ENCODE peak calls at places on chromosomes 6 and 20, in six cellular contexts. A is NCI-H345; W is central memory CD4-positive, alpha-beta T cell; X is M059J; T is CD8-positive, alpha-beta memory T cell; K is HFFc6. Y is an unnamed sample.

GRCh38 chr20:17849901-17850673 is 118.5 kb downstream of the SNX5 start:
- DNase-seq in A (no peak), W (no peak), X (peak), T (no peak), K (peak), Y (no peak)

GRCh38 chr6:170122676-170123075 is 168.2 kb downstream of the DLL1 start:
- DNase-seq in A (no peak), W (no peak), X (no peak), T (no peak), K (no peak), Y (no peak)

GRCh38 chr6:37382954-37383353 is 29.2 kb downstream of the RNF8 start:
- DNase-seq in A (no peak), W (no peak), X (no peak), T (no peak), K (no peak), Y (no peak)

GRCh38 chr20:14882846-14883245 is 545.4 kb upstream of the FLRT3 start:
- DNase-seq in A (no peak), W (no peak), X (no peak), T (no peak), K (no peak), Y (no peak)

GRCh38 chr20:4820833-4821518 is 99.3 kb downstream of the PRND start:
- DNase-seq in A (no peak), W (no peak), X (peak), T (no peak), K (peak), Y (no peak)

GRCh38 chr6:139308936-139309603 is 17.3 kb upstream of the TXLNB start:
- DNase-seq in A (no peak), W (no peak), X (peak), T (no peak), K (peak), Y (no peak)

GRCh38 chr6:47701374-47701773 is 3.0 kb downstream of the ADGRF4 start:
- DNase-seq in A (no peak), W (no peak), X (peak), T (no peak), K (no peak), Y (no peak)

GRCh38 chr20:50283370-50283769 is 92.7 kb downstream of the CEBPB start:
- DNase-seq in A (no peak), W (no peak), X (no peak), T (no peak), K (no peak), Y (no peak)

GRCh38 chr6:33983109-33983475 is 162.8 kb downstream of the GRM4 start:
- DNase-seq in A (no peak), W (no peak), X (peak), T (no peak), K (no peak), Y (no peak)

GRCh38 chr6:20180935-20181334 is 31.3 kb downstream of the MBOAT1 start:
- DNase-seq in A (no peak), W (no peak), X (peak), T (no peak), K (no peak), Y (no peak)

GRCh38 chr6:22612241-22612640 is 42.9 kb downstream of the HDGFL1 start:
- DNase-seq in A (no peak), W (no peak), X (no peak), T (no peak), K (no peak), Y (no peak)

GRCh38 chr6:1381397-1382330 is 7.7 kb upstream of the FOXF2 start:
- DNase-seq in A (no peak), W (peak), X (peak), T (peak), K (no peak), Y (peak)

GRCh38 chr6:103080497-103080896 is 1687.0 kb downstream of the GRIK2 start:
- DNase-seq in A (no peak), W (no peak), X (no peak), T (no peak), K (no peak), Y (no peak)

GRCh38 chr20:60008130-60008808 is 50.0 kb downstream of the CDH26 start:
- DNase-seq in A (no peak), W (no peak), X (no peak), T (no peak), K (no peak), Y (no peak)

GRCh38 chr6:24419526-24419925 is 16.8 kb downstream of the MRS2 start:
- DNase-seq in A (no peak), W (no peak), X (peak), T (no peak), K (no peak), Y (no peak)

GRCh38 chr6:155100591-155100990 is 105.5 kb downstream of the TIAM2 start:
- DNase-seq in A (no peak), W (no peak), X (no peak), T (no peak), K (no peak), Y (no peak)

GRCh38 chr6:30542404-30542725 is 13.9 kb downstream of the GNL1 start:
- DNase-seq in A (no peak), W (peak), X (no peak), T (no peak), K (no peak), Y (peak)

GRCh38 chr6:152821525-152821924 is 70.9 kb downstream of the VIP start:
- DNase-seq in A (no peak), W (no peak), X (peak), T (no peak), K (no peak), Y (no peak)

GRCh38 chr6:37354526-37355384 is 972 bp downstream of the RNF8 start:
- DNase-seq in A (peak), W (no peak), X (peak), T (no peak), K (no peak), Y (peak)

GRCh38 chr6:118558811-118559217 is 10.7 kb downstream of the PLN start:
- DNase-seq in A (no peak), W (peak), X (no peak), T (no peak), K (no peak), Y (peak)

GRCh38 chr6:158383542-158383941 is 71.3 kb downstream of the TULP4 start:
- DNase-seq in A (no peak), W (no peak), X (peak), T (no peak), K (no peak), Y (no peak)

GRCh38 chr20:50879649-50880550 is 51.3 kb downstream of the ADNP start:
- DNase-seq in A (no peak), W (no peak), X (no peak), T (no peak), K (no peak), Y (no peak)

GRCh38 chr20:20712004-20712473 is 405 bp downstream of the RALGAPA2 start:
- DNase-seq in A (peak), W (no peak), X (peak), T (peak), K (no peak), Y (no peak)

GRCh38 chr6:52394251-52394666 is 25.9 kb upstream of the EFHC1 start:
- DNase-seq in A (no peak), W (peak), X (no peak), T (no peak), K (no peak), Y (no peak)

GRCh38 chr6:122696853-122697252 is 82.7 kb upstream of the FABP7 start:
- DNase-seq in A (no peak), W (no peak), X (peak), T (no peak), K (no peak), Y (no peak)

GRCh38 chr6:119333707-119334295 is 15.8 kb downstream of the MAN1A1 start:
- DNase-seq in A (peak), W (no peak), X (peak), T (no peak), K (no peak), Y (peak)

GRCh38 chr20:22385602-22386299 is 198.6 kb downstream of the FOXA2 start:
- DNase-seq in A (peak), W (no peak), X (peak), T (no peak), K (no peak), Y (no peak)

GRCh38 chr6:42532038-42532669 is 31.7 kb upstream of the UBR2 start:
- DNase-seq in A (peak), W (peak), X (peak), T (no peak), K (peak), Y (peak)

GRCh38 chr20:1323256-1323655 is 5.7 kb downstream of the SDCBP2 start:
- DNase-seq in A (no peak), W (no peak), X (peak), T (no peak), K (no peak), Y (no peak)

Y was measured in naive thymus-derived CD8-positive, alpha-beta T cell.